ENCODE peak calls at places on chromosome 14, in seven cellular contexts. G is MM.1S, T is cardiac muscle cell, I is OCI-LY7, Z is stomach, F is A673, W is ovary. A is an unnamed sample.

GRCh38 chr14:36773136-36773540 is 111.5 kb downstream of the PAX9 start:
- DNase-seq in F (peak), Z (no peak), T (no peak), I (no peak), W (no peak), G (no peak), A (no peak)

GRCh38 chr14:33342299-33342974 is 403.8 kb downstream of the NPAS3 start:
- DNase-seq in I (no peak), G (no peak), T (no peak), F (no peak), Z (no peak), W (no peak), A (no peak)

GRCh38 chr14:94612580-94613554 is 676 bp downstream of the SERPINA3 start:
- DNase-seq in Z (no peak), G (no peak), T (peak), W (peak), I (no peak), F (no peak), A (no peak)

GRCh38 chr14:70571139-70571538 is 29.3 kb downstream of the MED6 start:
- DNase-seq in T (no peak), G (no peak), W (no peak), I (no peak), F (no peak), Z (no peak), A (no peak)

GRCh38 chr14:51563560-51563959 is 88.2 kb upstream of the FRMD6 start:
- DNase-seq in G (no peak), F (no peak), T (no peak), Z (no peak), W (no peak), I (no peak), A (no peak)

GRCh38 chr14:90965765-90966164 is 94.7 kb downstream of the RPS6KA5 start:
- DNase-seq in Z (no peak), T (no peak), I (no peak), W (no peak), F (no peak), G (no peak), A (no peak)

GRCh38 chr14:99679543-99679942 is 4.6 kb upstream of the CYP46A1 start:
- DNase-seq in T (no peak), W (no peak), Z (no peak), I (no peak), F (no peak), G (no peak), A (no peak)

GRCh38 chr14:63174760-63175191 is 29.5 kb upstream of the RHOJ start:
- DNase-seq in G (no peak), I (peak), W (no peak), F (peak), Z (no peak), T (peak), A (no peak)

GRCh38 chr14:23306412-23307145 is at the start of gene BCL2L2:
- DNase-seq in I (peak), T (peak), F (peak), Z (peak), W (peak), G (no peak), A (peak)

GRCh38 chr14:21408152-21408551 is 24.3 kb upstream of the SUPT16H start:
- DNase-seq in F (no peak), I (no peak), W (no peak), G (no peak), Z (no peak), T (peak), A (no peak)
- TF ChIP-seq CTCF in F (no peak), I (no peak), W (no peak), G (no peak), Z (no peak), T (no peak), A (no peak)

GRCh38 chr14:104765517-104765916 is 12.6 kb downstream of the SIVA1 start:
- DNase-seq in G (no peak), W (no peak), I (no peak), F (no peak), Z (no peak), T (no peak), A (no peak)
- H3K4me3 ChIP-seq in G (no peak), W (no peak), I (no peak), F (no peak), Z (no peak), T (no peak), A (no peak)

DNA sequence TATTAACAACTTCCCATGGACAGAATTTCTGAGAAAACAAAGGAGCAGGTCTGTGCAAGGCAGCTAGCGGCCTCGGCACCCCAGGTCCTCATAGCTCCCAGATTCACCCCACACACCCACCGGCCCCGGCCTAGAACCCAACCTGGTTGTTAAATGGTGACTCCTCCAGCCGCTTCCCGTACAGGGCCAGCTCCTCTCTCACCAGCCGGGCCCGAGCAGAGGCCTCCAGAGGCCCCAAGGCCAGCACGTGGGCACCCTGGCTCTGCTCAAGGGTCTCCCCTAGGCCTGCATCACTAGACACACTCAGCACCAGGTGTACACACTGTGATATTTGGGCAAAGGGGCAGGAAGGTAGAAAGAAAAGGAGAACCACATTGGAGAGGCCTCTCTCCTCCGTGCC is 30.3 kb downstream of the TEP1 start:
- DNase-seq in W (no peak), Z (no peak), F (no peak), T (no peak), G (no peak), I (no peak), A (no peak)
- H3K27ac ChIP-seq in W (no peak), Z (no peak), F (no peak), T (no peak), G (no peak), I (no peak), A (no peak)

GRCh38 chr14:102793531-102794328 is 16.5 kb downstream of the TRAF3 start:
- DNase-seq in W (no peak), G (no peak), F (no peak), Z (no peak), T (no peak), I (no peak), A (no peak)

GRCh38 chr14:102798926-102799325 is 21.7 kb downstream of the TRAF3 start:
- DNase-seq in G (no peak), W (no peak), I (no peak), F (no peak), Z (no peak), T (no peak), A (no peak)

GRCh38 chr14:102796661-102797190 is 19.5 kb downstream of the TRAF3 start:
- DNase-seq in F (no peak), W (no peak), I (no peak), Z (no peak), G (no peak), T (no peak), A (no peak)

GRCh38 chr14:102799684-102800562 is 22.7 kb downstream of the TRAF3 start:
- DNase-seq in F (no peak), T (peak), G (no peak), I (no peak), Z (no peak), W (no peak), A (no peak)

DNA sequence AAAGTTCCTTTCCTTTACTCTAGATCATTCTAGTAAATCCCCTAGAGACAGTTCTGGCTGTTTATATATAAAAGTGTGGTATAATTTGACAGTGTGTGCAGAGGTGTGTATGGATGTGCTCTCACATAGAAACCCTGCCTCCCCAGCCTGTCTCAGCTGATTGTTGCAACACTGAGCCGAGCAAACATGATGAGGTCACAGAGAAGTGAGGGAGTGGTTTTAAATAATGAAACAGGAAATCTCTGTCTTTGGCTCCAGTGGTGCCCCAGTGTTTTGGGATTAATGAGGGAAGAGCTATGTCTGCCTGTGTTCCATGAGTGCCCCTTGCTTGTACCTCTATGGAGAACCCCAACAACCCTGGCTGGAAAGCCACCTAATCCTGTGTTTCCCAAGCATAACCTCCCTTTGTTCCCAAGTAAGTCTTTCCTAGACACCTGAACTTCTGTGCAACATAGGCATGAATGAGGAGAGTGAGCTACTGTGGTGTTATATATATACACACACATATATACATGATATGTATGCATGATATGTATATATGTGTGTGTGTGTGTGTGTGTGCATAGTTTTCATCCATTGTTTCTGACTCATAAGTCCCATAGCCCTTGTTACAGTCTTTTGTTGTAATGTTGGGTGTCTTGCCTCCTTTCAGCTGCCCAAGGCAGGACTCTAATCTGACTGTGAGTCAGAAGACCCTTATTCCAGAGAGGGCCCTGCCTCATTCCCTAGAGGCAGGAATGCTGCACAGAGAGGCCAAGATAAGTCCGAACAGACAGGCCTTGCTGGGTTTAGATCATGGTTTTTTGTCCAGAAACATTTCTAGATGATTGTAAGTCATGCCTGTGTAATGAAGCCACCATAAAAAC is 18.0 kb downstream of the TRAF3 start:
- DNase-seq in I (no peak), G (no peak), T (peak), Z (peak), F (peak), W (no peak), A (no peak)
- TF ChIP-seq CTCF in I (no peak), G (no peak), T (peak), Z (no peak), F (no peak), W (no peak), A (no peak)

DNA sequence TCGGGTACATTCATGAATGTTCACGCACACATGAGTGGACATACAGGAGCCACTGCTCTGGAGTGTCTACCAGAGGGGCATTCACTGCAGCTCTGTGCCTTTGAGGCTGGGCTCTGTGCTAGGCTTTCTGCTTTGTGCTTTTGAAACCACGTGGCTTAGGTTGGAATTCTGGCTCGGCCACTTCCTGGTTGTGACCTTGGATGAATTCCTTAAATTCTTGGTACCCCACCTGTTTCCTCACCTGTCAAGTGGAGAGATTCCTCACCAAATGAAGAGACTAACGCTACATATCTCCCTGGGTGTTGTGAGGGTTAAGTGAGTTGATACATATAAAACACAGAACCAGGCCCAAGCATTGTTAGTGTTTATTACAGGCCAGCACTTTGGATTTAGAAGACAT is 842.8 kb downstream of the VRK1 start:
- DNase-seq in F (no peak), W (no peak), G (no peak), I (no peak), Z (no peak), T (no peak), A (no peak)
- H3K4me3 ChIP-seq in F (no peak), W (no peak), G (no peak), I (no peak), Z (no peak), T (no peak), A (no peak)